ENCODE peak calls at places on chromosome 19, in nine cellular contexts. Z is fibroblast of lung, Q is RWPE1, K is thoracic aorta, H is H1, I is kidney, T is H9, G is GM23248, O is left ventricle myocardium inferior. J is an unnamed sample.

GRCh38 chr19:19528721-19529490 is at the start of gene YJEFN3:
- DNase-seq in Z (no peak), Q (no peak), K (no peak), H (no peak), I (no peak), T (peak), G (peak), O (no peak), J (peak)

GRCh38 chr19:43548706-43549105 is 15.7 kb downstream of the ZNF575 start:
- DNase-seq in Z (no peak), Q (no peak), K (no peak), H (no peak), I (no peak), T (no peak), G (no peak), O (no peak), J (no peak)

GRCh38 chr19:44948763-44949374 is 3.0 kb downstream of the APOC2 start:
- DNase-seq in Z (no peak), Q (no peak), K (no peak), H (no peak), I (no peak), T (no peak), G (peak), O (no peak), J (no peak)

GRCh38 chr19:38831142-38831605 is 420 bp downstream of the ECH1 start:
- DNase-seq in Z (peak), Q (peak), K (peak), H (no peak), I (peak), T (peak), G (peak), O (peak), J (peak)

GRCh38 chr19:55440411-55441105 is 2.5 kb downstream of the SHISA7 start:
- DNase-seq in Z (no peak), Q (no peak), K (no peak), H (no peak), I (no peak), T (peak), G (peak), O (no peak), J (no peak)

GRCh38 chr19:55094456-55095259 is 19.0 kb downstream of the EPS8L1 start:
- DNase-seq in Z (no peak), Q (no peak), K (no peak), H (no peak), I (peak), T (peak), G (no peak), O (no peak), J (peak)

GRCh38 chr19:11423164-11423803 is 4.2 kb upstream of the RGL3 start:
- DNase-seq in Z (no peak), Q (no peak), K (no peak), H (no peak), I (peak), T (no peak), G (no peak), O (no peak), J (peak)

GRCh38 chr19:17944301-17944700 is 11.5 kb downstream of the CCDC124 start:
- DNase-seq in Z (peak), Q (peak), K (no peak), H (no peak), I (no peak), T (no peak), G (peak), O (no peak), J (no peak)

GRCh38 chr19:12365094-12365371 is 450 bp downstream of the ZNF442 start:
- DNase-seq in Z (peak), Q (peak), K (no peak), H (no peak), I (no peak), T (no peak), G (peak), O (no peak), J (no peak)

GRCh38 chr19:11420894-11421606 is 1.9 kb upstream of the RGL3 start:
- DNase-seq in Z (no peak), Q (no peak), K (no peak), H (no peak), I (no peak), T (peak), G (no peak), O (peak), J (peak)

GRCh38 chr19:4533835-4534424 is 1.1 kb downstream of the PLIN5 start:
- DNase-seq in Z (no peak), Q (no peak), K (no peak), H (no peak), I (no peak), T (no peak), G (no peak), O (no peak), J (no peak)

GRCh38 chr19:4536798-4537197 is 1.8 kb upstream of the PLIN5 start:
- DNase-seq in Z (no peak), Q (no peak), K (no peak), H (no peak), I (no peak), T (no peak), G (no peak), O (no peak), J (no peak)

GRCh38 chr19:4533334-4533733 is 1.7 kb downstream of the PLIN5 start:
- DNase-seq in Z (no peak), Q (no peak), K (no peak), H (no peak), I (no peak), T (no peak), G (no peak), O (no peak), J (no peak)

GRCh38 chr19:4537953-4538600 is 1.8 kb downstream of the LRG1 start:
- DNase-seq in Z (no peak), Q (no peak), K (no peak), H (no peak), I (no peak), T (peak), G (no peak), O (no peak), J (peak)

DNA sequence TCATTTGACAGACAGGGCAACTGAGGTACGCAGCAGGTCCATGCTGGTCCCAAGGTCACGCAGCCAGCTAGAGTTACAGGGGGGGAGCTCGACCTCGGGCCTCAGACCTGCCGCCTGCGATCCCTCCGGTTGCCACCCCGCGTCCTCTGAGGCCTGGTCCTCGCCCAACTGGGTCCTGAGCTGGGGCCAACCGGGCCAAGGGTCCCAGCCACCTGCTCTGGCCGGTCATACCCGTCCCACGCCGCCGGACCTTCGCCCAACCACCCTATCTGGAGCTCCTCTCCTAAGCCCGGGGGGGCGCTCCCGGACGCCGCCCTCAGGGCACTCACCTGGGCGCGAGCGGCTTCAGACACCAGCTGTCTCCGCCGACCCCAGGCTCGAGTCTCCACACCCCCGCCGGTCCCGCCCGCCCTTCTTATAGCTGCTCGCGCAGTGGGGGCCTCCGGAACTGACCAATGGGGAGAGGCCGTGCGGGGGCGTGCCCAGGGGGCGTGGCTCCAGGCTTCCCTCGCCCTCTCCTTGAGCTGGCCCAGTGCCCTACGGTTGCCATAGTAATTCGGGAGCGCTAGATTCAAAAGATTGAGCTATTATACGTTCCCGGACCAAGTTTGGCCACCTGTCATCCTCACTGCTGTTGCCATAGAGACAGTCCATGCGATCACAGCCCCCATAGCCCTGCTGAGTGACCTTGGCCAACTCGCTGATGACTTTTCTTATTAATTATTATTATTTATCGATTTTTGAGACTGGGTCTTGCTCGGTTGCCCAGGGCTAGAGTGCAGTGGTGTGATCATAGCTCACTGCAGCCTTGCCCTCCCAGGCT is at the start of gene PLIN5:
- DNase-seq in Z (peak), Q (peak), K (no peak), H (peak), I (peak), T (peak), G (peak), O (peak), J (peak)
- H3K27ac ChIP-seq in Z (no peak), Q (no peak), K (no peak), H (no peak), I (peak), T (no peak), G (no peak), O (peak), J (peak)

DNA sequence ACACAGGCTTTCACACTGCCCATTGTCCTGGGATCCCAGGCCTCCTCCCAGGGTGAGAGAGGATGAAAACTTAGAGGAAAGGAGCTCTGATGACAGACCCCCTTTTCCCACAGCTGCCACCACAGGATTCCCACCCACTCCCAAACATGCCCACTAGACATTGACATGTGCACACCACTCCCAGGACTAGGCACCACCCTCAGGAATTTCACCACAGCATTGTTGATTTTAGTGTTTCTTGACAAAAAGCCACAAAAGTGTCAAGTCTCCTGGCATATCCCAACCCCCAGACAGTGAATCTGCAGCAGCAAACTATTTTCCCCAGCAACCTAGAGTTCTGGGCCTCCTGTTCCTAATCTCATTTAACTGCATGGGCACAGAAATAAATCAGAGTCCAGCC is 10.1 kb downstream of the ZNF714 start:
- DNase-seq in Z (peak), Q (no peak), K (no peak), H (no peak), I (no peak), T (no peak), G (peak), O (no peak), J (no peak)
- H3K27ac ChIP-seq in Z (no peak), Q (peak), K (no peak), H (no peak), I (no peak), T (no peak), G (peak), O (no peak), J (no peak)

GRCh38 chr19:57321746-57322145 is 1.5 kb downstream of the ZNF543 start:
- DNase-seq in Z (no peak), Q (no peak), K (no peak), H (no peak), I (no peak), T (no peak), G (no peak), O (no peak), J (no peak)
- H3K27ac ChIP-seq in Z (no peak), Q (no peak), K (no peak), H (no peak), I (no peak), T (no peak), G (no peak), O (no peak), J (no peak)

DNA sequence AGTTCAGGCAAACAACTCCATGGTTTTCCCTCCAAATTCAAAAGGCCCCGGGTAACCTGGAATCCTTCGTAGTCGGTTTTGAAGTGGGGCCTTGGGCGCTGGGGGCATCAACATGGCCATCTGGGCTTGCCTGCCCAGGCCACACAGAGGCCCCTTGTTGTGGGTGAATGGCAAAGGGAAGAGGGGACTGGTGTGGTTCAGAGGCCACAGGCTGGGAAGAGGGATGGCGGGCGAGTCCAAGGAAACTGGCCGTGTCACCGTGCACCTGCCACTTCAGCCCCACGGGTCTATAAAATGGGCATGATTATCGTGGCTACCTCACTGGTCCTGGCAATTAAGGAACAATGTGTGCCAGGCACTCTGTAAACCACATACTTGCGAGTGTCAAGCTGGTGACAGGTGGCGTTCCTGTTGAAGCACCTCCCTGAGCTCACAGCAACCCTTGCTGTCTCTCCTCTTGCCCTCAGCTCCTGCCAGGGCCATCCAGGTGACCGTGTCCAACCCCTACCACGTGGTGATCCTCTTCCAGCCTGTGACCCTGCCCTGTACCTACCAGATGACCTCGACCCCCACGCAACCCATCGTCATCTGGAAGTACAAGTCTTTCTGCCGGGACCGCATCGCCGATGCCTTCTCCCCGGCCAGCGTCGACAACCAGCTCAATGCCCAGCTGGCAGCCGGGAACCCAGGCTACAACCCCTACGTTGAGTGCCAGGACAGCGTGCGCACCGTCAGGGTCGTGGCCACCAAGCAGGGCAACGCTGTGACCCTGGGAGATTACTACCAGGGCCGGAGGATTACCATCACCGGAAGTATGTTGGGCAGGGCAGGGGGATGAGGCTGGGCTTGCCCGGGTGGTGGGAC is 1.3 kb downstream of the LSR start:
- DNase-seq in Z (no peak), Q (no peak), K (no peak), H (no peak), I (peak), T (peak), G (no peak), O (no peak), J (no peak)
- H3K27ac ChIP-seq in Z (no peak), Q (no peak), K (no peak), H (no peak), I (no peak), T (no peak), G (no peak), O (no peak), J (no peak)

DNA sequence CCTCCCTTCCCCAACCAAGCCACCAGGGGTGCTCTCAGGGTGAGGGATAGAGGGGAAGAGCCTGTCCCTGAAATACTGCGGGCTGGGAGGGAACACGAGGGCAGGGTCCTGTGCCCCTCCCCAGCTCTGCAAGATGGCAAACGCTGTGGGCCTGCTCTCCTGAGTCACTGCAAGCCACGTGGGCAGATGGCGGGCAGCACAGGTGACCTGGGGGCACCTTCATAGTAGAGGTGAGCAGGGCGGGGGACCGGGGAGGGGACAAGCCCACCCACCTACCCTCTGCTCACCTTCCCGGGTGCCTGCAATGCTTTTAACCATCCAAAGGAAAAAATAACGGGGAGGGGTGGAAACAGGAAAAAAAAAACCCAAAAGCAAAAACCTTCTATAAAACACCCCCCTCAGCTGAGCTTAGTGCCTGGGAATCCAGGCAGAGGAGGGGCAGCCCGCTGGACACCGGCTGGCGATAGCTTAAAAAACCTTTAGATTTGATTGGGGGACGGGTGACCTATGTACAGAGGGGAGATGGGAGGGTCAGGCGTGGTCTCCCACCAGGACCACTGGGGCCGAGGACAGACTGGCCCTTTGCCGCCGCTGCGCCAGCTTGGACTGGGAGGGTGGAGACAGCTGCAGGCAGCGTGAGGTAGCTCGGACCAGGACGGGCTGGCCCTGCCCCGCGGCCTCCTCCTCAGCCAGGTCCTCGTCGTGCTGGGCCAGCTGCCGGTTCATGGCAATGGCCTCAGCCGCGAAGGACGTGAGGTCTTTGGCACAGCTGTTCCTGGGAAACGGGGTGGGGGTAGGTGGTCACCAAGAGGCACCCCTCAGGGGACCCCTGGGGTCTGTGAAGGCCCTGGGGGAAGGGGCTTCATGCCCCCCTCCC is 11.7 kb downstream of the MKNK2 start:
- DNase-seq in Z (no peak), Q (no peak), K (no peak), H (no peak), I (peak), T (peak), G (no peak), O (no peak), J (peak)
- H3K27ac ChIP-seq in Z (no peak), Q (peak), K (no peak), H (no peak), I (no peak), T (no peak), G (no peak), O (peak), J (no peak)

GRCh38 chr19:41530184-41530534 is 45.8 kb upstream of the CEACAM21 start:
- DNase-seq in Z (no peak), Q (no peak), K (no peak), H (no peak), I (no peak), T (no peak), G (no peak), O (no peak), J (no peak)
- H3K27ac ChIP-seq in Z (no peak), Q (no peak), K (peak), H (no peak), I (peak), T (no peak), G (no peak), O (peak), J (peak)

GRCh38 chr19:7211191-7211988 is 82.8 kb downstream of the INSR start:
- DNase-seq in Z (no peak), Q (no peak), K (no peak), H (no peak), I (peak), T (no peak), G (no peak), O (peak), J (peak)
- H3K27ac ChIP-seq in Z (no peak), Q (no peak), K (peak), H (no peak), I (peak), T (no peak), G (no peak), O (peak), J (peak)

DNA sequence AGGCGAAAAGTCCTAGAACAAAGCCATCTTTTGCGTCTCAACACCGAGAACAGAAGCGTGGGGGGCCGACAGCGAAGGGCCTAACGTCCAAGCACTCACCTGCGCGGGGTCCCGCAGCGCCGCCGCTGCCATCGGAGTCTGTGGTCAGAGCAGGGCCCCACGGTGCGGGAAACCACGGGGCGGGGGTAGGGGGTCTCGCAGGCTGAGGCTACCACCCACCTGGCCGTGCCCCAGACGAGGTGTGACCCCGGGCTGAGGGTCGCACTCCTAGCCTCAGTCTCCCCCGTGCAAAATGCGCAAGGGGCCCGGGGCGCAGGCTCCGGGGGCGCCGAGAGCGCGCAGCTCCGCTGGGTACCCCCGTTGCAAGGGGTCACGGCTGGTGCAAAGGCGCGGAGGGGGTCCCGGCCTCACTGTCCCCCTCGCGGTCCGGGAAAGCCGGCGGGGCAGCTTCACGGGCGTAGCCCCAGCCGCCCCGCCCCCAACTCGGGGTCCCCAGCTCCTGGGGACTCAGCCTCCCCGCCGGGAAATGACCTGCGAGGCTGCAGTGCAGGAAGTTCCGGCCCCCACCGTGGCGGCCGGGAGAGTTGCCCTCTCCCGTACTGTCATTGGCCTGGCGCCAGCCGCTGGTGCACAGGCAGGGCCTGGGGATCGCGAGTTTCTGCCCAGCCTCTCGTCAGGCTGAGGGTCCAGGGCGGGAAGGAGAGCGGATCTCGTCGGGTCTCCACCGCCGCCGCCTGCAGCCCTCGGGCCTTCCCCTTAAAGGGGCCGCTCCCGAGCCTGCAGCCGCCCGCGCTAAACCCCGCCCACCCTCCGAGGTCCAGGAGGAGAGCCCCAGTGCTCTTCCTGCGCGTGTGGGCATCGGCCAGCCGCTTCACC is at the start of gene ZNF792:
- DNase-seq in Z (peak), Q (peak), K (no peak), H (peak), I (peak), T (peak), G (peak), O (peak), J (peak)
- H3K27ac ChIP-seq in Z (peak), Q (peak), K (peak), H (no peak), I (peak), T (no peak), G (no peak), O (peak), J (peak)

J was measured in right cardiac atrium.